ENCODE peak calls at places on chromosome 3, in eight cellular contexts. One of them, this sample, is unnamed.

GRCh38 chr3:43073116-43073835 is 32.6 kb downstream of the POMGNT2 start:
- DNase-seq in NCI-H1092: no peak
- DNase-seq in NT2/D1: no peak
- DNase-seq in stimulated activated CD8-positive, alpha-beta memory T cell treated with anti-CD3 and anti-CD28 coated beads, Interleukin-7, amount 100 ng/mL, for 1 hour: no peak
- DNase-seq in caudate nucleus: no peak
- DNase-seq in SJSA1: no peak
- DNase-seq in GM04503: no peak
- DNase-seq in psoas muscle: no peak
- DNase-seq in this sample: no peak

GRCh38 chr3:171256445-171257250 is 203.6 kb downstream of the TNIK start:
- DNase-seq in NCI-H1092: no peak
- DNase-seq in NT2/D1: no peak
- DNase-seq in stimulated activated CD8-positive, alpha-beta memory T cell treated with anti-CD3 and anti-CD28 coated beads, Interleukin-7, amount 100 ng/mL, for 1 hour: no peak
- DNase-seq in caudate nucleus: no peak
- DNase-seq in SJSA1: no peak
- DNase-seq in GM04503: no peak
- DNase-seq in psoas muscle: no peak
- DNase-seq in this sample: no peak

GRCh38 chr3:12458901-12459300 is 25.4 kb upstream of the TSEN2 start:
- DNase-seq in NCI-H1092: no peak
- DNase-seq in NT2/D1: no peak
- DNase-seq in stimulated activated CD8-positive, alpha-beta memory T cell treated with anti-CD3 and anti-CD28 coated beads, Interleukin-7, amount 100 ng/mL, for 1 hour: no peak
- DNase-seq in caudate nucleus: no peak
- DNase-seq in SJSA1: no peak
- DNase-seq in GM04503: no peak
- DNase-seq in psoas muscle: no peak
- DNase-seq in this sample: no peak

GRCh38 chr3:107452436-107452835 is 70.3 kb upstream of the BBX start:
- DNase-seq in NCI-H1092: no peak
- DNase-seq in NT2/D1: no peak
- DNase-seq in stimulated activated CD8-positive, alpha-beta memory T cell treated with anti-CD3 and anti-CD28 coated beads, Interleukin-7, amount 100 ng/mL, for 1 hour: no peak
- DNase-seq in caudate nucleus: no peak
- DNase-seq in SJSA1: no peak
- DNase-seq in GM04503: no peak
- DNase-seq in psoas muscle: no peak
- DNase-seq in this sample: no peak

GRCh38 chr3:120496278-120496975 is 45.6 kb upstream of the FSTL1 start:
- DNase-seq in NCI-H1092: no peak
- DNase-seq in NT2/D1: no peak
- DNase-seq in stimulated activated CD8-positive, alpha-beta memory T cell treated with anti-CD3 and anti-CD28 coated beads, Interleukin-7, amount 100 ng/mL, for 1 hour: no peak
- DNase-seq in caudate nucleus: no peak
- DNase-seq in SJSA1: peak; percentile 67
- DNase-seq in GM04503: peak; percentile 65
- DNase-seq in psoas muscle: no peak
- DNase-seq in this sample: no peak

GRCh38 chr3:28250999-28251398 is 9.6 kb downstream of the CMC1 start:
- DNase-seq in NCI-H1092: no peak
- DNase-seq in NT2/D1: no peak
- DNase-seq in stimulated activated CD8-positive, alpha-beta memory T cell treated with anti-CD3 and anti-CD28 coated beads, Interleukin-7, amount 100 ng/mL, for 1 hour: no peak
- DNase-seq in caudate nucleus: no peak
- DNase-seq in SJSA1: no peak
- DNase-seq in GM04503: no peak
- DNase-seq in psoas muscle: no peak
- DNase-seq in this sample: no peak

GRCh38 chr3:81214626-81215025 is 546.8 kb downstream of the GBE1 start:
- DNase-seq in NCI-H1092: no peak
- DNase-seq in NT2/D1: no peak
- DNase-seq in stimulated activated CD8-positive, alpha-beta memory T cell treated with anti-CD3 and anti-CD28 coated beads, Interleukin-7, amount 100 ng/mL, for 1 hour: no peak
- DNase-seq in caudate nucleus: no peak
- DNase-seq in SJSA1: no peak
- DNase-seq in GM04503: no peak
- DNase-seq in psoas muscle: no peak
- DNase-seq in this sample: no peak

GRCh38 chr3:129078510-129078909 is 17.9 kb downstream of the GP9 start:
- DNase-seq in NCI-H1092: no peak
- DNase-seq in NT2/D1: no peak
- DNase-seq in stimulated activated CD8-positive, alpha-beta memory T cell treated with anti-CD3 and anti-CD28 coated beads, Interleukin-7, amount 100 ng/mL, for 1 hour: no peak
- DNase-seq in caudate nucleus: no peak
- DNase-seq in SJSA1: no peak
- DNase-seq in GM04503: no peak
- DNase-seq in psoas muscle: no peak
- DNase-seq in this sample: no peak

GRCh38 chr3:29156071-29156715 is 124.7 kb upstream of the RBMS3 start:
- DNase-seq in NCI-H1092: peak; percentile 23
- DNase-seq in NT2/D1: peak; percentile 20
- DNase-seq in stimulated activated CD8-positive, alpha-beta memory T cell treated with anti-CD3 and anti-CD28 coated beads, Interleukin-7, amount 100 ng/mL, for 1 hour: no peak
- DNase-seq in caudate nucleus: no peak
- DNase-seq in SJSA1: no peak
- DNase-seq in GM04503: no peak
- DNase-seq in psoas muscle: peak; percentile 42
- DNase-seq in this sample: no peak

GRCh38 chr3:195356151-195357086 is 85.5 kb upstream of the XXYLT1 start:
- DNase-seq in NCI-H1092: no peak
- DNase-seq in NT2/D1: no peak
- DNase-seq in stimulated activated CD8-positive, alpha-beta memory T cell treated with anti-CD3 and anti-CD28 coated beads, Interleukin-7, amount 100 ng/mL, for 1 hour: no peak
- DNase-seq in caudate nucleus: peak; percentile 47
- DNase-seq in SJSA1: no peak
- DNase-seq in GM04503: no peak
- DNase-seq in psoas muscle: peak; percentile 76
- DNase-seq in this sample: no peak